ENCODE peak calls at places on chromosomes 16 and 17, in seven cellular contexts. J, O, G, W, U, F and A are unnamed samples.

GRCh38 chr17:20114466-20114865 is 105.3 kb downstream of the SPECC1 start:
- DNase-seq in W (no peak), U (no peak), J (no peak), G (no peak), F (no peak), O (no peak), A (no peak)

GRCh38 chr16:28553776-28554633 is at the start of gene SGF29:
- DNase-seq in W (peak; percentile 96), F (peak; percentile 93), J (peak; percentile 94), O (peak; percentile 95), G (peak; percentile 94), U (peak; percentile 93), A (peak; percentile 88)

GRCh38 chr16:70760221-70760620 is 40.7 kb downstream of the VAC14 start:
- DNase-seq in W (no peak), F (no peak), U (no peak), G (no peak), J (no peak), O (no peak), A (no peak)

GRCh38 chr16:23950291-23950894 is 114.6 kb downstream of the PRKCB start:
- DNase-seq in U (no peak), O (no peak), J (no peak), W (no peak), G (no peak), F (no peak), A (no peak)

GRCh38 chr17:7613769-7614421 is 802 bp downstream of the FXR2 start:
- DNase-seq in G (peak; percentile 28), U (peak; percentile 11), F (no peak), W (peak; percentile 29), J (no peak), O (no peak), A (no peak)

GRCh38 chr17:50660042-50660886 is 25.6 kb downstream of the ABCC3 start:
- DNase-seq in U (no peak), O (peak; percentile 49), G (no peak), W (peak; percentile 58), J (no peak), F (peak; percentile 74), A (peak; percentile 67)

GRCh38 chr16:2438121-2438520 is 8.9 kb downstream of the CCNF start:
- DNase-seq in F (no peak), J (no peak), W (no peak), G (no peak), U (no peak), O (no peak), A (no peak)

GRCh38 chr16:46688101-46688656 is 799 bp downstream of the VPS35 start:
- DNase-seq in O (peak; percentile 64), F (no peak), W (peak; percentile 30), U (no peak), J (no peak), G (peak; percentile 76), A (no peak)

GRCh38 chr17:44084131-44084538 is 13.6 kb downstream of the G6PC3 start:
- DNase-seq in U (peak; percentile 29), J (no peak), O (no peak), F (no peak), W (no peak), G (no peak), A (peak; percentile 59)
- H3K4me1 ChIP-seq in U (no peaks in the 10 kb centered on the region), J (no peaks in the 10 kb centered on the region), O (no peaks in the 10 kb centered on the region), F (no peaks in the 10 kb centered on the region), W (peaks cover 7% of the 10 kb centered on the region), G (no peaks in the 10 kb centered on the region), A (peaks cover 10% of the 10 kb centered on the region)

GRCh38 chr16:67419931-67420330 is 3.7 kb upstream of the ZDHHC1 start:
- DNase-seq in W (no peak), G (no peak), U (no peak), O (no peak), F (no peak), J (no peak), A (no peak)

GRCh38 chr16:67417333-67418061 is 1.2 kb upstream of the ZDHHC1 start:
- DNase-seq in F (no peak), U (no peak), W (no peak), J (no peak), G (no peak), O (no peak), A (no peak)

GRCh38 chr16:67419502-67419901 is 3.2 kb upstream of the ZDHHC1 start:
- DNase-seq in F (no peak), O (no peak), U (no peak), J (no peak), G (no peak), W (no peak), A (no peak)

GRCh38 chr16:67413978-67414891 is 2.0 kb downstream of the ZDHHC1 start:
- DNase-seq in F (no peak), J (no peak), W (no peak), G (no peak), U (no peak), O (no peak), A (no peak)

GRCh38 chr16:67415872-67416793 is at the start of gene ZDHHC1:
- DNase-seq in G (peak; percentile 78), F (peak; percentile 73), W (peak; percentile 77), J (peak; percentile 74), O (peak; percentile 76), U (peak; percentile 55), A (peak; percentile 84)
- H3K4me3 ChIP-seq in G (peak within 1 kb of the TSS; percentile 92), F (peak within 1 kb of the TSS; percentile 73), W (peak within 1 kb of the TSS; percentile 74), J (peak within 1 kb of the TSS; percentile 26), O (peak within 1 kb of the TSS; percentile 83), U (peak within 1 kb of the TSS; percentile 69), A (peak within 1 kb of the TSS; percentile 78)

GRCh38 chr17:72413077-72414031 is 292.5 kb downstream of the SOX9 start:
- DNase-seq in J (no peak), G (no peak), O (peak; percentile 67), W (no peak), U (no peak), F (no peak), A (no peak)
- H3K4me1 ChIP-seq in J (peaks cover 25% of the 10 kb centered on the region), G (no peaks in the 10 kb centered on the region), O (no peaks in the 10 kb centered on the region), W (no peaks in the 10 kb centered on the region), U (peaks cover 4% of the 10 kb centered on the region), F (peaks cover 4% of the 10 kb centered on the region), A (peaks cover 8% of the 10 kb centered on the region)

GRCh38 chr16:54174750-54175149 is 111.8 kb downstream of the IRX3 start:
- DNase-seq in O (no peak), U (no peak), F (no peak), G (no peak), J (no peak), W (no peak), A (no peak)

GRCh38 chr16:54174201-54174600 is 112.4 kb downstream of the IRX3 start:
- DNase-seq in J (no peak), U (no peak), F (no peak), O (no peak), W (no peak), G (no peak), A (no peak)

GRCh38 chr16:54169112-54169511 is 117.5 kb downstream of the IRX3 start:
- DNase-seq in W (no peak), F (no peak), O (no peak), U (no peak), G (no peak), J (no peak), A (no peak)

GRCh38 chr16:54173489-54173888 is 113.1 kb downstream of the IRX3 start:
- DNase-seq in W (no peak), J (no peak), O (no peak), U (no peak), F (no peak), G (no peak), A (no peak)

DNA sequence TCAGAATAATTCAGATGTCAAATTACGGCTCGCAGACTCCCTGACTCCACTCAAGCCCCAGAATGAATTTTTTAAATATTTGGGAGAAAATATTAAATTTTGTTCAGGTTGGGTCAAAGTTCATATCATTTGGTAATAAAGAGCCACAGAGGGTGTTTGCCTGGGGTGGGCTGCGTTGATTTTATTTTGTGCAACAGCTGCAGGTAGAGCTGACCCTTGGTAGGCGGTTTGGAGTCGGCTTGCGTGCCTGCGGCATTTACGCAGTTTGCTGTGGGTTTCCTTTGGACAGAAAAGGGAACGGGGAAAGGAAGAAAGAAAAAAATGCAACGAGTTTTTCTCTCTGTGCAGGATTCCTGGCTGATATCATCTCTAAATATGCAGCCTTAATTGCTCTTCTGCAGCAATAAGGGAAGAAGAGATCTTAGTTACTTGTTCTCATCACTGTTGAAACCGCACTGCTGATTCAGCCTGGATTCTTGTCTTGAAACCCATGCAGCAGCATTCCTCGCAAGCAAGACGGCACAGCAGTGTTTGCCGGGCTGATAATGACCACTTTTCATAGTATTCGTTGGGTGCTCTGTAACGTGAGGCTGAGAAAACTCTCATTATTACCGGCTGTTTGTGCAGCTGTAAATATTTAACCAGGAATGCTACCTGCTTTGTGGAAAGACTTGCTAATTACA is 114.6 kb downstream of the IRX3 start:
- DNase-seq in G (no peak), W (peak; percentile 68), J (peak; percentile 41), F (no peak), O (no peak), U (no peak), A (no peak)
- H3K4me3 ChIP-seq in G (no peak overlapping the region), W (no peak overlapping the region), J (no peak overlapping the region), F (no peak overlapping the region), O (peak overlapping the region; percentile 13), U (no peak overlapping the region), A (peak overlapping the region; percentile 56)